ENCODE peak calls at places on chromosomes 6 and 20, in five cellular contexts. S, F, K, T and I are unnamed samples. For H3K36me3, the result is how much of the 10 kb centered on the place peaks cover.

GRCh38 chr6:156061958-156062661 is 606.5 kb upstream of the NOX3 start:
- DNase-seq in T (no peak), K (no peak), S (no peak), F (no peak), I (no peak)

GRCh38 chr20:20089939-20090338 is 37.6 kb downstream of the CFAP61 start:
- DNase-seq in K (no peak), S (no peak), T (no peak), F (no peak), I (no peak)

GRCh38 chr20:37946946-37947345 is 44.0 kb downstream of the VSTM2L start:
- DNase-seq in F (no peak), T (no peak), S (no peak), K (no peak), I (no peak)

GRCh38 chr20:58439974-58440767 is 51.1 kb downstream of the VAPB start:
- DNase-seq in F (no peak), S (no peak), T (no peak), K (no peak), I (no peak)

GRCh38 chr6:35544748-35545361 is 32.2 kb upstream of the TULP1 start:
- DNase-seq in T (no peak), S (no peak), K (peak), F (peak), I (no peak)

GRCh38 chr20:44653536-44653935 is 2.0 kb upstream of the ADA start:
- DNase-seq in T (no peak), K (no peak), S (peak), F (no peak), I (no peak)

GRCh38 chr20:1827974-1828785 is 67.0 kb upstream of the SIRPA start:
- DNase-seq in S (no peak), T (peak), K (peak), F (peak), I (peak)

GRCh38 chr6:3965071-3965718 is 113.7 kb downstream of the FAM217A start:
- DNase-seq in S (no peak), T (no peak), F (peak), K (peak), I (no peak)

GRCh38 chr6:137363805-137364138 is 130.4 kb downstream of the OLIG3 start:
- DNase-seq in T (no peak), F (no peak), K (peak), S (peak), I (no peak)

GRCh38 chr20:313948-314347 is 11.4 kb upstream of the SOX12 start:
- DNase-seq in F (peak), S (no peak), K (peak), T (no peak), I (no peak)

GRCh38 chr6:3455490-3456394 is 1.1 kb downstream of the SLC22A23 start:
- DNase-seq in K (no peak), F (no peak), S (no peak), T (peak), I (no peak)

GRCh38 chr20:43658723-43659419 is 8.0 kb upstream of the MYBL2 start:
- DNase-seq in S (no peak), F (peak), T (no peak), K (no peak), I (no peak)

GRCh38 chr6:138387577-138388368 is 10.1 kb downstream of the SMIM28 start:
- DNase-seq in S (no peak), K (no peak), F (peak), T (no peak), I (no peak)

DNA sequence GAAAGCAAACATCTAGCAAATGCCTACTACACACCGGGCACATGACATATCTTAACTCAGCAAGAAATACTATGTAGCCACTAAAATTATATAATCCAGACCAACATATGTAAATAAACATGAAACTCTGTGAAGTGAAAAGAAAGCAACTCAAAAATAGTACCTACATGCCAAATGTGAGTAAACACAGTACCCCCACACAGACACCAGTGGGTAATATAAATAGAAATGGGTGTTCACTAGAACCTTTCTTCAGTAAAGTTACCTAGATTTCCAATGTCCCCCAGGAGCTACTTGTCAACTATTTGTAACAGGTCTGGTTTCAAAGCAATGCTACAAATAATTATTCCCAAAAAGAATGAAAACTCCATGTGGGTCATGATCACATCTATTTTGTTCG is 25.5 kb downstream of the TRERF1 start:
- DNase-seq in F (no peak), S (no peak), K (no peak), T (no peak), I (no peak)
- TF ChIP-seq CTCF in F (no peak), S (no peak), K (no peak), T (no peak), I (no peak)

DNA sequence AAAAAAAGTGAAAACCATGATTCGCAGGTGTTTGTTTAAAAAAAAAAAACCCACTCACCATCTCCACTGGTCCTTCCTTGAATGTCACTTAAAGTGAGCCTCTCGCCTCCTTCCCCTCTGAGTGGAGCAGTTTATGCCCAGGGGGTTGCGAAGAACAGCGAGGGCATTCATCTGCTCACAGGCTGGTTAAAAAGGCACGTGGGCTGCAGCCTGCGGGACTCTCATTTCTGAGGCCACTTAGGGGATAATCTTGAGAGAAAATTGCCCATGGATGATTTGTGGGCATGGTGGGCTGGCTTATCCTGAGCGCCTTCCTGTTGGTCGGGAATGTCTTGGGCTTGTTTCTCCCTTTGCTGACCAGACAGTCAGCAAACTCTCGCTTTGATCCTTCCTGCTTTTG is 18.9 kb downstream of the BCAS4 start:
- DNase-seq in F (no peak), K (no peak), S (no peak), T (no peak), I (no peak)
- H3K4me3 ChIP-seq in F (no peak), K (no peak), S (no peak), T (no peak), I (no peak)

GRCh38 chr6:150925655-150925928 is 60.1 kb downstream of the MTHFD1L start:
- DNase-seq in K (no peak), F (no peak), S (no peak), T (no peak), I (no peak)

GRCh38 chr6:150930816-150931215 is 65.3 kb downstream of the MTHFD1L start:
- DNase-seq in K (no peak), T (no peak), F (peak), S (no peak), I (no peak)

GRCh38 chr6:150928882-150929281 is 63.4 kb downstream of the MTHFD1L start:
- DNase-seq in F (no peak), K (no peak), S (no peak), T (no peak), I (no peak)

GRCh38 chr6:150932976-150933375 is 67.5 kb downstream of the MTHFD1L start:
- DNase-seq in K (no peak), F (no peak), T (no peak), S (no peak), I (no peak)

DNA sequence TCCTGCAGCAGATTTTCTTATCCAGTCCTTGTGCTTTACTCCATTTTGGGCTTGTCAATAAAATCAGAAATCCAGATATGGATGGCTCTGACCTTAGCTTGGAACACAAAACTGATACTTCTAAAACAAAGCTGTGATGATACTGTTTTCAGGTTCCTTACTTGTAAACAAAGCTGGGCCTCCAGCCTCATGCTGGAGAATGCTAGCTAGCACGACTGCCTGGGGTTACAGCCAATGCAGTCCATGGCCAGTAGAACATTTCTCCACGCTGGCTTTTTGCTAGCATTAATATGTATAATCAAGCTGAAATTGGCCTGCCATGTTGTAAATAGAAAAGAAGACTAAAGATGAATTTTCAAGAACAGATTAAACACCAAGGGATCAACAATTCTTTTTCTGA is 63.9 kb downstream of the MTHFD1L start:
- DNase-seq in T (no peak), S (no peak), K (no peak), F (no peak), I (no peak)
- H3K36me3 ChIP-seq in T (under half), S (half or more), K (under half), F (under half), I (under half)

DNA sequence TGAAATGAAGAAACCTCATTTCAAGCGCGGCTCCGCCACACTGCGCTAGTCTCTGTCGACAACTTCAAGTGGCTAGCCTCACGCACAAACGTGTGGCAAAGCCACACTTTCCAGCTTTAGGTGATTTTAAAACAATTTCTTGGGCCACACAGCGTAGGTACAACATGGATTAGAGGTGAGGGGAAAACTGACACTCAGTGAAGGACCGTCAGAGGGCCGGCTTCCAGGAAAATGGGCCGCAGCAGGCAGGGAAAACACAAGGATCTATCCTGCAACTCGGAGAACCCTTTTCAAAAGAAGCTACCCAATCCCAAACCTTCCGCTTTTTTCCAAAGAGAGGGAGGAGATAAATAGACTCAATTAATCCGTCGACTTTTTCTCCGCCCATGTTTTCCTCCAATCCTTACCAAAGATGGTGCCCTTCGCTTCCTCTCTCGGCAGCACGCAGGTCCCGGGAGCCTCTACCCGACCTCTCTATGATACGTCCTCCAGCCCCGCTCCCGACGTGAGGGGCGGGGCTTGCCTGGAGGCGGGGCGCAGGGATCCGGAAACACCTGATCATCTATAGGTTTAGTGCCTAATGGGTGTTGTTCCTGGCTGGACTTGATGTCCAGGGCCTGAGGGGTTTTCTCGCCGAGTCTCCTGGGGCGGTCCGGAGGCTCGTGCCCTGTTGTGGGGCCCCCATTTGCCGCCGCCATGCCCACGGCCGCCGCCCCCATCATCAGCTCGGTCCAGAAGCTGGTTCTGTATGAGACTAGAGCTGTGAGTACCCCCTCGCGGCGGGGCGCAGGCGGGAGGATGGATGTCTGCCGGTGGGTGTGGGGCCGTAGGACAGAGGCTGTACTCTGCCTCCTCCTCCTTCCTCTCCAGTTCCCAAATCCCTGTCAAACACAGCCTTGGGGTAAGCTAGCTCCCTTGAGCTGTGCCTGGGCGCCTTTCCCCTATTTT is at the start of the genes AK9 and FIG4:
- DNase-seq in K (peak), T (peak), S (peak), F (peak), I (peak)
- TF ChIP-seq CTCF in K (peak), T (no peak), S (peak), F (peak), I (peak)

GRCh38 chr20:22586645-22587310 is 2.4 kb upstream of the FOXA2 start:
- DNase-seq in T (peak), S (no peak), K (no peak), F (peak), I (no peak)
- H3K4me3 ChIP-seq in T (peak), S (no peak), K (peak), F (peak), I (no peak)

DNA sequence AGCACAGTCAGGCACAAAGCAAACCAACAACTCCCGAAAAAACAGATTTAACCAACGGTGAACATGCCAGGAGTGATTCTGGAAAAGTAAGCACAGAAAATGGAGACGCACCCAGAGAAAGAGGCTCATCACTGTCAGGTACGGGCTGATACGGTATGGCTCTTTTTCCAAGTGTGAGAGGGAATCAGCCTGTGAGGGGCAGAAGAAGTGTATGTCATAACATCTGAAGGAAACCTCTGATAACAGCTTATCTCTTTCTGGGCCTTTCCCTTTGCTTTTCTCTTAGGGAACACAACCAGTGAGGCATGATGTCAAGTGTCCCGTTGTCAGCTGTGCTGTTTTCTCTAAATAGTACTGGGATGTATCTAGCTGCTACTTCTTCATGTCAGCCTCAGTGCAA is 32.1 kb downstream of the ARFGEF2 start:
- DNase-seq in T (no peak), S (no peak), F (no peak), K (no peak), I (no peak)
- H3K36me3 ChIP-seq in T (under half), S (half or more), F (half or more), K (under half), I (under half)

GRCh38 chr6:126252154-126252553 is 87.8 kb upstream of the CENPW start:
- DNase-seq in T (no peak), F (no peak), K (no peak), S (no peak), I (no peak)
- TF ChIP-seq CTCF in T (no peak), F (no peak), K (no peak), S (no peak), I (no peak)

DNA sequence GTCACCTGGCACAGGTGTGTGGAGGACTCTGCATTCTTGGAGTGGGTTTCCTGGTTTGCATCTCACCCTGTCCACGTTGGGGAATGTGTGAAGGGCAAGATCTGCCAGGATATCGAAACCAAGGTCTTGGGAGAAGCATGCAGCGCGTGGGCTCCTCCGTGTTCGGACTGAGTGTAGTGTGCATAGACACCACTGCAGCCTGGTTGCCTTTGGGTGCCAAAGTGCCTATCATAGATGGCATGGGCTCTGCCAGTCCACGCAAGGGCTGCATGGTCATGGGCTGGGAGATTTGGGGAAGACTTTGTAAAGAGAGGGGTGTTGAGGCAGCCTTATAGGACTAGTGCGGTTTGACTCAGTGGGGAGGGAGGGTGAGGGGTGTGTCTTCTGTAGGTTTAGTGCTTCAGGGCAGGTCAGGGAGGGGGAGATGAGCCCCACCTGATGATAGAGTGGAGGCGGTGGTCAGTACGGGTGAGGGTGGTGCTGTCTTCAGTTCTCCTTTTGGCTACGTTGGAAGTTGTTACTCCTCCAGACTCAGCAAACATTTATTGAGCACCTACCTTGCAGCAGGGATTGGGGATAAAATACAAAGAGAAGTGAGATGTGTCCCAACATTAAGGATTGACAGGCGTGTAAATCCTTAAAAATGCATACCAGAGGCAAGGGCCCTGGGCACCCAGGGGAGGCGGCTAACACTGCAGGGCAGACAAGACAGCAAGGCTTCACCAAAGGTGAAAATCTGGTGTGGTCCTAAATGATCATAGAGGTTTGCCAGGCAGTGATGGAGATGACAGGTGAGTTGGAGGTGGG is 28.3 kb downstream of the DUSP22 start:
- DNase-seq in F (no peak), T (peak), K (no peak), S (no peak), I (no peak)
- H3K4me3 ChIP-seq in F (no peak), T (no peak), K (no peak), S (no peak), I (no peak)